ENCODE peak calls at places on chromosomes 1 and 21, in six cellular contexts. G is neural progenitor cell, Q is cardiac fibroblast, R is omental fat pad, H is body of pancreas, P is fibroblast of lung. U is an unnamed sample.

GRCh38 chr1:31815307-31815645 is 546 bp downstream of the SPOCD1 start:
- DNase-seq in G (no peak), Q (no peak), R (no peak), H (no peak), P (no peak), U (no peak)

GRCh38 chr1:190679032-190679431 is 201.4 kb upstream of the BRINP3 start:
- DNase-seq in P (peak), G (no peak), H (no peak), Q (peak), R (no peak), U (no peak)

GRCh38 chr1:93663191-93663614 is 18.4 kb downstream of the BCAR3 start:
- DNase-seq in P (no peak), G (no peak), R (no peak), Q (no peak), H (no peak), U (no peak)

GRCh38 chr1:156200062-156200461 is 6.2 kb downstream of the SLC25A44 start:
- DNase-seq in Q (no peak), H (no peak), R (no peak), G (no peak), P (no peak), U (no peak)

GRCh38 chr1:42873670-42874069 is 27.3 kb downstream of the ZNF691 start:
- DNase-seq in P (no peak), G (no peak), Q (no peak), R (no peak), H (no peak), U (no peak)

GRCh38 chr1:78892251-78892650 is 114.3 kb downstream of the ADGRL4 start:
- DNase-seq in G (no peak), H (no peak), P (peak), R (no peak), Q (no peak), U (no peak)

GRCh38 chr1:63063367-63063766 is 259.0 kb upstream of the FOXD3 start:
- DNase-seq in R (no peak), G (peak), P (no peak), Q (no peak), H (no peak), U (no peak)

GRCh38 chr1:224333309-224333926 is 3.4 kb upstream of the NVL start:
- DNase-seq in R (no peak), H (no peak), Q (peak), P (peak), G (peak), U (no peak)

GRCh38 chr21:15850645-15851044 is 120.9 kb downstream of the USP25 start:
- DNase-seq in Q (peak), P (peak), R (no peak), G (no peak), H (no peak), U (no peak)

GRCh38 chr1:210089848-210090247 is 142.7 kb upstream of the SERTAD4 start:
- DNase-seq in H (no peak), G (no peak), R (no peak), Q (no peak), P (no peak), U (no peak)

GRCh38 chr1:154855186-154855585 is 14.9 kb downstream of the KCNN3 start:
- DNase-seq in Q (no peak), G (no peak), H (no peak), P (no peak), R (no peak), U (no peak)

GRCh38 chr1:248695451-248696132 is 7.0 kb downstream of the OR14I1 start:
- DNase-seq in R (no peak), P (no peak), Q (no peak), G (no peak), H (no peak), U (no peak)

GRCh38 chr1:243459059-243459458 is 203.2 kb downstream of the SDCCAG8 start:
- DNase-seq in G (no peak), R (no peak), Q (no peak), P (no peak), H (no peak), U (no peak)

GRCh38 chr1:148362141-148362929 is 120.8 kb downstream of the PPIAL4G start:
- DNase-seq in H (peak), P (peak), G (peak), Q (peak), R (no peak), U (no peak)

GRCh38 chr1:109765896-109766615 is 2.3 kb upstream of the EPS8L3 start:
- DNase-seq in P (no peak), G (no peak), H (peak), Q (no peak), R (no peak), U (peak)

GRCh38 chr1:43280683-43281082 is 4.7 kb downstream of the C1orf210 start:
- DNase-seq in R (no peak), G (no peak), H (no peak), Q (no peak), P (no peak), U (no peak)

GRCh38 chr1:81847063-81847462 is 46.3 kb downstream of the ADGRL2 start:
- DNase-seq in P (no peak), Q (no peak), H (no peak), G (no peak), R (no peak), U (no peak)

GRCh38 chr1:164617607-164618564 is 58.9 kb downstream of the PBX1 start:
- DNase-seq in H (peak), G (peak), Q (no peak), P (no peak), R (no peak), U (no peak)

GRCh38 chr1:184387871-184388670 is 1.2 kb downstream of the C1orf21 start:
- DNase-seq in Q (peak), P (peak), G (no peak), R (no peak), H (peak), U (no peak)

GRCh38 chr1:197526736-197527371 is 248.4 kb downstream of the DENND1B start:
- DNase-seq in Q (peak), H (no peak), R (no peak), P (peak), G (peak), U (no peak)

GRCh38 chr1:115976062-115976899 is at the start of gene SLC22A15:
- DNase-seq in R (no peak), G (peak), Q (peak), P (peak), H (peak), U (peak)

GRCh38 chr1:53117836-53118235 is 24.6 kb downstream of the SLC1A7 start:
- DNase-seq in P (no peak), G (no peak), H (no peak), Q (no peak), R (no peak), U (no peak)

GRCh38 chr1:145988773-145989172 is 7.6 kb downstream of the TXNIP start:
- DNase-seq in Q (no peak), G (no peak), P (no peak), R (no peak), H (no peak), U (no peak)

GRCh38 chr1:243253927-243254232 is 1.2 kb downstream of the CEP170 start:
- DNase-seq in Q (no peak), G (peak), P (no peak), R (no peak), H (peak), U (no peak)

GRCh38 chr1:100249537-100250257 is at the start of gene DBT:
- DNase-seq in Q (peak), P (peak), R (peak), H (peak), G (peak), U (peak)
- TF ChIP-seq CTCF in Q (no peak), P (no peak), R (no peak), H (no peak), G (no peak), U (no peak)

GRCh38 chr1:13699936-13700520 is at the start of gene PRDM2:
- DNase-seq in R (no peak), H (peak), G (peak), Q (peak), P (peak), U (peak)

GRCh38 chr1:13694886-13695684 is 4.9 kb upstream of the PRDM2 start:
- DNase-seq in R (no peak), Q (no peak), G (no peak), H (no peak), P (no peak), U (no peak)

GRCh38 chr1:13699510-13699909 is 478 bp upstream of the PRDM2 start:
- DNase-seq in R (no peak), Q (peak), G (no peak), P (peak), H (no peak), U (no peak)

GRCh38 chr1:13700521-13701273 is 709 bp downstream of the PRDM2 start:
- DNase-seq in G (peak), P (peak), R (no peak), H (peak), Q (peak), U (peak)

GRCh38 chr1:13697738-13698137 is 2.2 kb upstream of the PRDM2 start:
- DNase-seq in R (no peak), Q (peak), H (no peak), G (no peak), P (no peak), U (no peak)
- TF ChIP-seq CTCF in R (no peak), Q (peak), H (no peak), G (no peak), P (no peak), U (no peak)

DNA sequence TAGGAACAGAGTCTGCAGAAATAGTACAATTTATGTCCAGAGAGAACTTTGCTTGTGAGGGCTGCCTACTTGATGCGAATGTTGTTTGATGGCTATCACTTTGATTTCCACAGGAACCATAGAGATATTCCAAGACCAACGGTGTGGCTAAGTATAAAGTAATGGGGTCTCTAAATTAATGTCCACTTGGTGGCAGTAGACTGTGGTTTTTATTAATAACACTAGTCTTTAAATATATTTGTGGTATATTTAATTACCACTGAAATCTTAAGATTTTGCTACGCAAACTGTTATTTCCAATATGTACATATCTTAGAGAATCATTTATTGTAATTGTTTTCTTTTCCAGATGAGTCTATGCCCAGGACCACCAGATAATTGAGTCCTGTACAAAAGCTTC is 647.9 kb downstream of the PLA2G4A start:
- DNase-seq in Q (peak), P (no peak), H (no peak), G (peak), R (no peak), U (no peak)
- TF ChIP-seq CTCF in Q (peak), P (no peak), H (peak), G (peak), R (no peak), U (no peak)

DNA sequence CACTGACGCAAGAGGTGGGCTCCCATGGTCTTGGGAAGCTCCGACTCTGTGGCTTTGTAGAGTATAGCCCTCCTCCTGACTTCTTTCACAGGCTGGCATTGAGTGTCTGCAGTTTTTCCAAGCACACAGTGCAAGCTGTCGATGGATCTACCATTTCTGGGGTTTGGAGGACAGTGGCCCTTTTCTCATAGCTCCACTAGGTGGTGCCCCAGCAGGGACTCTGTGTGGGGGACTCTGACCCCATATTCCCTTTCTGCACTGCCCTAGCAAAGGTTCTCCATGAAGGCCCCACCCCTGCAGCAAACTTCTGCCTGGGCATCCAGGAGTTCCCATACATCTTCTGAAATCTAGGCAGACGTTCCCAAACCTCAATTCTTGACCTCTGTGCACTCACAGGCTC is 236.2 kb downstream of the COL11A1 start:
- DNase-seq in G (no peak), H (no peak), P (no peak), R (no peak), Q (no peak), U (no peak)
- TF ChIP-seq CTCF in G (peak), H (no peak), P (no peak), R (no peak), Q (no peak), U (no peak)

GRCh38 chr21:37546299-37546908 is 179.8 kb downstream of the DYRK1A start:
- DNase-seq in P (no peak), G (no peak), Q (no peak), R (no peak), H (no peak), U (no peak)
- TF ChIP-seq CTCF in P (no peak), G (no peak), Q (no peak), R (no peak), H (no peak), U (no peak)

U was measured in activated B cell treated with CpG ODN at 0.5 μM for 24 hours.